ENCODE peak calls at places on chromosomes 1 and 21, in nine cellular contexts. One of them, this sample, is unnamed.

GRCh38 chr1:6440198-6441126 is 15.9 kb downstream of the ESPN start:
- DNase-seq in Caki2: peak; percentile 73
- DNase-seq in AG04450: no peak
- DNase-seq in activated effector memory CD4-positive, alpha-beta T cell treated with anti-CD3 and anti-CD28 coated beads, Interleukin-2, amount 50 U/mL, for 16 hours: peak; percentile 92
- DNase-seq in naive thymus-derived CD8-positive, alpha-beta T cell: peak; percentile 50
- DNase-seq in activated CD8-positive, alpha-beta T cell treated with anti-CD3 and anti-CD28 coated beads for 36 hours: peak; percentile 82
- DNase-seq in HTR-8/SVneo: peak; percentile 56
- DNase-seq in NCI-H1092 treated with DMSO at 0.1 percent for 48 hours: no peak
- DNase-seq in adrenal gland: peak; percentile 56
- DNase-seq in this sample: no peak

GRCh38 chr1:208047476-208047934 is 136.6 kb upstream of the CD34 start:
- DNase-seq in Caki2: no peak
- DNase-seq in AG04450: no peak
- DNase-seq in activated effector memory CD4-positive, alpha-beta T cell treated with anti-CD3 and anti-CD28 coated beads, Interleukin-2, amount 50 U/mL, for 16 hours: no peak
- DNase-seq in naive thymus-derived CD8-positive, alpha-beta T cell: no peak
- DNase-seq in activated CD8-positive, alpha-beta T cell treated with anti-CD3 and anti-CD28 coated beads for 36 hours: no peak
- DNase-seq in HTR-8/SVneo: no peak
- DNase-seq in NCI-H1092 treated with DMSO at 0.1 percent for 48 hours: no peak
- DNase-seq in adrenal gland: no peak
- DNase-seq in this sample: peak; percentile 87

GRCh38 chr1:117571496-117571895 is 34.4 kb upstream of the TENT5C start:
- DNase-seq in Caki2: no peak
- DNase-seq in AG04450: no peak
- DNase-seq in activated effector memory CD4-positive, alpha-beta T cell treated with anti-CD3 and anti-CD28 coated beads, Interleukin-2, amount 50 U/mL, for 16 hours: no peak
- DNase-seq in naive thymus-derived CD8-positive, alpha-beta T cell: no peak
- DNase-seq in activated CD8-positive, alpha-beta T cell treated with anti-CD3 and anti-CD28 coated beads for 36 hours: no peak
- DNase-seq in HTR-8/SVneo: no peak
- DNase-seq in NCI-H1092 treated with DMSO at 0.1 percent for 48 hours: no peak
- DNase-seq in adrenal gland: no peak
- DNase-seq in this sample: no peak

GRCh38 chr1:74522143-74522542 is 9.7 kb upstream of the LRRC53 start:
- DNase-seq in Caki2: no peak
- DNase-seq in AG04450: no peak
- DNase-seq in activated effector memory CD4-positive, alpha-beta T cell treated with anti-CD3 and anti-CD28 coated beads, Interleukin-2, amount 50 U/mL, for 16 hours: no peak
- DNase-seq in naive thymus-derived CD8-positive, alpha-beta T cell: no peak
- DNase-seq in activated CD8-positive, alpha-beta T cell treated with anti-CD3 and anti-CD28 coated beads for 36 hours: no peak
- DNase-seq in HTR-8/SVneo: no peak
- DNase-seq in NCI-H1092 treated with DMSO at 0.1 percent for 48 hours: no peak
- DNase-seq in adrenal gland: no peak
- DNase-seq in this sample: no peak

GRCh38 chr1:90973897-90974798 is 47.7 kb downstream of the ZNF644 start:
- DNase-seq in Caki2: no peak
- DNase-seq in AG04450: no peak
- DNase-seq in activated effector memory CD4-positive, alpha-beta T cell treated with anti-CD3 and anti-CD28 coated beads, Interleukin-2, amount 50 U/mL, for 16 hours: no peak
- DNase-seq in naive thymus-derived CD8-positive, alpha-beta T cell: no peak
- DNase-seq in activated CD8-positive, alpha-beta T cell treated with anti-CD3 and anti-CD28 coated beads for 36 hours: no peak
- DNase-seq in HTR-8/SVneo: peak; percentile 15
- DNase-seq in NCI-H1092 treated with DMSO at 0.1 percent for 48 hours: no peak
- DNase-seq in adrenal gland: no peak
- DNase-seq in this sample: no peak

GRCh38 chr1:160821627-160822026 is 25.7 kb downstream of the LY9 start:
- DNase-seq in Caki2: no peak
- DNase-seq in AG04450: no peak
- DNase-seq in activated effector memory CD4-positive, alpha-beta T cell treated with anti-CD3 and anti-CD28 coated beads, Interleukin-2, amount 50 U/mL, for 16 hours: no peak
- DNase-seq in naive thymus-derived CD8-positive, alpha-beta T cell: no peak
- DNase-seq in activated CD8-positive, alpha-beta T cell treated with anti-CD3 and anti-CD28 coated beads for 36 hours: peak; percentile 37
- DNase-seq in HTR-8/SVneo: no peak
- DNase-seq in NCI-H1092 treated with DMSO at 0.1 percent for 48 hours: no peak
- DNase-seq in adrenal gland: no peak
- DNase-seq in this sample: no peak

GRCh38 chr1:91635763-91636162 is 135.1 kb downstream of the CDC7 start:
- DNase-seq in Caki2: no peak
- DNase-seq in AG04450: no peak
- DNase-seq in activated effector memory CD4-positive, alpha-beta T cell treated with anti-CD3 and anti-CD28 coated beads, Interleukin-2, amount 50 U/mL, for 16 hours: no peak
- DNase-seq in naive thymus-derived CD8-positive, alpha-beta T cell: no peak
- DNase-seq in activated CD8-positive, alpha-beta T cell treated with anti-CD3 and anti-CD28 coated beads for 36 hours: no peak
- DNase-seq in HTR-8/SVneo: no peak
- DNase-seq in NCI-H1092 treated with DMSO at 0.1 percent for 48 hours: no peak
- DNase-seq in adrenal gland: no peak
- DNase-seq in this sample: no peak

GRCh38 chr1:162878000-162878596 is 17.1 kb upstream of the CCDC190 start:
- DNase-seq in Caki2: peak; percentile 44
- DNase-seq in AG04450: peak; percentile 38
- DNase-seq in activated effector memory CD4-positive, alpha-beta T cell treated with anti-CD3 and anti-CD28 coated beads, Interleukin-2, amount 50 U/mL, for 16 hours: no peak
- DNase-seq in naive thymus-derived CD8-positive, alpha-beta T cell: no peak
- DNase-seq in activated CD8-positive, alpha-beta T cell treated with anti-CD3 and anti-CD28 coated beads for 36 hours: peak; percentile 63
- DNase-seq in HTR-8/SVneo: peak; percentile 18
- DNase-seq in NCI-H1092 treated with DMSO at 0.1 percent for 48 hours: peak; percentile 78
- DNase-seq in adrenal gland: peak; percentile 69
- DNase-seq in this sample: no peak

GRCh38 chr1:91148641-91149069 is 126.8 kb upstream of the ZNF644 start:
- DNase-seq in Caki2: no peak
- DNase-seq in AG04450: no peak
- DNase-seq in activated effector memory CD4-positive, alpha-beta T cell treated with anti-CD3 and anti-CD28 coated beads, Interleukin-2, amount 50 U/mL, for 16 hours: no peak
- DNase-seq in naive thymus-derived CD8-positive, alpha-beta T cell: no peak
- DNase-seq in activated CD8-positive, alpha-beta T cell treated with anti-CD3 and anti-CD28 coated beads for 36 hours: no peak
- DNase-seq in HTR-8/SVneo: no peak
- DNase-seq in NCI-H1092 treated with DMSO at 0.1 percent for 48 hours: peak; percentile 36
- DNase-seq in adrenal gland: no peak
- DNase-seq in this sample: no peak

GRCh38 chr21:44730951-44731579 is 19.7 kb upstream of the TSPEAR start:
- DNase-seq in Caki2: no peak
- DNase-seq in AG04450: no peak
- DNase-seq in activated effector memory CD4-positive, alpha-beta T cell treated with anti-CD3 and anti-CD28 coated beads, Interleukin-2, amount 50 U/mL, for 16 hours: no peak
- DNase-seq in naive thymus-derived CD8-positive, alpha-beta T cell: no peak
- DNase-seq in activated CD8-positive, alpha-beta T cell treated with anti-CD3 and anti-CD28 coated beads for 36 hours: no peak
- DNase-seq in HTR-8/SVneo: no peak
- DNase-seq in NCI-H1092 treated with DMSO at 0.1 percent for 48 hours: no peak
- DNase-seq in adrenal gland: no peak
- DNase-seq in this sample: no peak

GRCh38 chr1:244049142-244049968 is 1.7 kb upstream of the ZBTB18 start:
- DNase-seq in Caki2: no peak
- DNase-seq in AG04450: no peak
- DNase-seq in activated effector memory CD4-positive, alpha-beta T cell treated with anti-CD3 and anti-CD28 coated beads, Interleukin-2, amount 50 U/mL, for 16 hours: peak; percentile 79
- DNase-seq in naive thymus-derived CD8-positive, alpha-beta T cell: peak; percentile 37
- DNase-seq in activated CD8-positive, alpha-beta T cell treated with anti-CD3 and anti-CD28 coated beads for 36 hours: peak; percentile 53
- DNase-seq in HTR-8/SVneo: peak; percentile 63
- DNase-seq in NCI-H1092 treated with DMSO at 0.1 percent for 48 hours: peak; percentile 47
- DNase-seq in adrenal gland: peak; percentile 60
- DNase-seq in this sample: no peak

GRCh38 chr1:150151291-150152181 is 1.8 kb downstream of the PLEKHO1 start:
- DNase-seq in Caki2: no peak
- DNase-seq in AG04450: no peak
- DNase-seq in activated effector memory CD4-positive, alpha-beta T cell treated with anti-CD3 and anti-CD28 coated beads, Interleukin-2, amount 50 U/mL, for 16 hours: peak; percentile 88
- DNase-seq in naive thymus-derived CD8-positive, alpha-beta T cell: peak; percentile 70
- DNase-seq in activated CD8-positive, alpha-beta T cell treated with anti-CD3 and anti-CD28 coated beads for 36 hours: peak; percentile 77
- DNase-seq in HTR-8/SVneo: no peak
- DNase-seq in NCI-H1092 treated with DMSO at 0.1 percent for 48 hours: no peak
- DNase-seq in adrenal gland: peak; percentile 55
- DNase-seq in this sample: no peak

GRCh38 chr1:233359431-233359830 is 31.9 kb downstream of the MAP3K21 start:
- DNase-seq in Caki2: peak; percentile 90
- DNase-seq in AG04450: no peak
- DNase-seq in activated effector memory CD4-positive, alpha-beta T cell treated with anti-CD3 and anti-CD28 coated beads, Interleukin-2, amount 50 U/mL, for 16 hours: no peak
- DNase-seq in naive thymus-derived CD8-positive, alpha-beta T cell: no peak
- DNase-seq in activated CD8-positive, alpha-beta T cell treated with anti-CD3 and anti-CD28 coated beads for 36 hours: no peak
- DNase-seq in HTR-8/SVneo: no peak
- DNase-seq in NCI-H1092 treated with DMSO at 0.1 percent for 48 hours: no peak
- DNase-seq in adrenal gland: no peak
- DNase-seq in this sample: no peak

GRCh38 chr1:96220644-96221043 is 500.9 kb upstream of the PTBP2 start:
- DNase-seq in Caki2: no peak
- DNase-seq in AG04450: no peak
- DNase-seq in activated effector memory CD4-positive, alpha-beta T cell treated with anti-CD3 and anti-CD28 coated beads, Interleukin-2, amount 50 U/mL, for 16 hours: no peak
- DNase-seq in naive thymus-derived CD8-positive, alpha-beta T cell: no peak
- DNase-seq in activated CD8-positive, alpha-beta T cell treated with anti-CD3 and anti-CD28 coated beads for 36 hours: no peak
- DNase-seq in HTR-8/SVneo: no peak
- DNase-seq in NCI-H1092 treated with DMSO at 0.1 percent for 48 hours: no peak
- DNase-seq in adrenal gland: no peak
- DNase-seq in this sample: no peak

GRCh38 chr1:23178931-23179330 is 10.3 kb upstream of the LUZP1 start:
- DNase-seq in Caki2: no peak
- DNase-seq in AG04450: no peak
- DNase-seq in activated effector memory CD4-positive, alpha-beta T cell treated with anti-CD3 and anti-CD28 coated beads, Interleukin-2, amount 50 U/mL, for 16 hours: no peak
- DNase-seq in naive thymus-derived CD8-positive, alpha-beta T cell: no peak
- DNase-seq in activated CD8-positive, alpha-beta T cell treated with anti-CD3 and anti-CD28 coated beads for 36 hours: no peak
- DNase-seq in HTR-8/SVneo: no peak
- DNase-seq in NCI-H1092 treated with DMSO at 0.1 percent for 48 hours: no peak
- DNase-seq in adrenal gland: no peak
- DNase-seq in this sample: no peak

GRCh38 chr1:170530972-170531757 is 801 bp upstream of the GORAB start:
- DNase-seq in Caki2: no peak
- DNase-seq in AG04450: no peak
- DNase-seq in activated effector memory CD4-positive, alpha-beta T cell treated with anti-CD3 and anti-CD28 coated beads, Interleukin-2, amount 50 U/mL, for 16 hours: no peak
- DNase-seq in naive thymus-derived CD8-positive, alpha-beta T cell: no peak
- DNase-seq in activated CD8-positive, alpha-beta T cell treated with anti-CD3 and anti-CD28 coated beads for 36 hours: peak; percentile 10
- DNase-seq in HTR-8/SVneo: no peak
- DNase-seq in NCI-H1092 treated with DMSO at 0.1 percent for 48 hours: no peak
- DNase-seq in adrenal gland: peak; percentile 28
- DNase-seq in this sample: no peak

GRCh38 chr1:27970401-27970800 is 10.6 kb downstream of the XKR8 start:
- DNase-seq in Caki2: no peak
- DNase-seq in AG04450: peak; percentile 54
- DNase-seq in activated effector memory CD4-positive, alpha-beta T cell treated with anti-CD3 and anti-CD28 coated beads, Interleukin-2, amount 50 U/mL, for 16 hours: no peak
- DNase-seq in naive thymus-derived CD8-positive, alpha-beta T cell: no peak
- DNase-seq in activated CD8-positive, alpha-beta T cell treated with anti-CD3 and anti-CD28 coated beads for 36 hours: no peak
- DNase-seq in HTR-8/SVneo: no peak
- DNase-seq in NCI-H1092 treated with DMSO at 0.1 percent for 48 hours: no peak
- DNase-seq in adrenal gland: no peak
- DNase-seq in this sample: no peak

GRCh38 chr21:33971492-33972013 is 55.9 kb upstream of the ATP5PO start:
- DNase-seq in Caki2: peak; percentile 92
- DNase-seq in AG04450: no peak
- DNase-seq in activated effector memory CD4-positive, alpha-beta T cell treated with anti-CD3 and anti-CD28 coated beads, Interleukin-2, amount 50 U/mL, for 16 hours: no peak
- DNase-seq in naive thymus-derived CD8-positive, alpha-beta T cell: no peak
- DNase-seq in activated CD8-positive, alpha-beta T cell treated with anti-CD3 and anti-CD28 coated beads for 36 hours: no peak
- DNase-seq in HTR-8/SVneo: no peak
- DNase-seq in NCI-H1092 treated with DMSO at 0.1 percent for 48 hours: no peak
- DNase-seq in adrenal gland: no peak
- DNase-seq in this sample: peak; percentile 28

GRCh38 chr1:25748531-25749205 is 51.3 kb upstream of the SELENON start:
- DNase-seq in Caki2: no peak
- DNase-seq in AG04450: no peak
- DNase-seq in activated effector memory CD4-positive, alpha-beta T cell treated with anti-CD3 and anti-CD28 coated beads, Interleukin-2, amount 50 U/mL, for 16 hours: no peak
- DNase-seq in naive thymus-derived CD8-positive, alpha-beta T cell: no peak
- DNase-seq in activated CD8-positive, alpha-beta T cell treated with anti-CD3 and anti-CD28 coated beads for 36 hours: no peak
- DNase-seq in HTR-8/SVneo: no peak
- DNase-seq in NCI-H1092 treated with DMSO at 0.1 percent for 48 hours: peak; percentile 56
- DNase-seq in adrenal gland: no peak
- DNase-seq in this sample: no peak

GRCh38 chr1:201192478-201192804 is 1.8 kb downstream of the IGFN1 start:
- DNase-seq in Caki2: no peak
- DNase-seq in AG04450: no peak
- DNase-seq in activated effector memory CD4-positive, alpha-beta T cell treated with anti-CD3 and anti-CD28 coated beads, Interleukin-2, amount 50 U/mL, for 16 hours: no peak
- DNase-seq in naive thymus-derived CD8-positive, alpha-beta T cell: no peak
- DNase-seq in activated CD8-positive, alpha-beta T cell treated with anti-CD3 and anti-CD28 coated beads for 36 hours: no peak
- DNase-seq in HTR-8/SVneo: no peak
- DNase-seq in NCI-H1092 treated with DMSO at 0.1 percent for 48 hours: no peak
- DNase-seq in adrenal gland: no peak
- DNase-seq in this sample: no peak

GRCh38 chr1:235402457-235403200 is 35.4 kb downstream of the TBCE start:
- DNase-seq in Caki2: peak; percentile 88
- DNase-seq in AG04450: no peak
- DNase-seq in activated effector memory CD4-positive, alpha-beta T cell treated with anti-CD3 and anti-CD28 coated beads, Interleukin-2, amount 50 U/mL, for 16 hours: no peak
- DNase-seq in naive thymus-derived CD8-positive, alpha-beta T cell: no peak
- DNase-seq in activated CD8-positive, alpha-beta T cell treated with anti-CD3 and anti-CD28 coated beads for 36 hours: no peak
- DNase-seq in HTR-8/SVneo: no peak
- DNase-seq in NCI-H1092 treated with DMSO at 0.1 percent for 48 hours: no peak
- DNase-seq in adrenal gland: no peak
- DNase-seq in this sample: no peak